ENCODE peak calls at places on chromosome 2, in eight cellular contexts. J is kidney, B is cardiac muscle cell, Z is B cell, H is H9, G is fibroblast of lung, D is tibial artery, L is fibroblast of mammary gland. T is an unnamed sample.

GRCh38 chr2:210899131-210899530 is 342.7 kb downstream of the CPS1 start:
- DNase-seq in J (no peak), B (no peak), Z (no peak), H (no peak), G (no peak), D (no peak), L (no peak), T (no peak)

GRCh38 chr2:42905341-42906114 is 113.1 kb upstream of the HAAO start:
- DNase-seq in J (no peak), B (peak; percentile 66), Z (no peak), H (no peak), G (no peak), D (no peak), L (peak; percentile 70), T (no peak)

GRCh38 chr2:75309596-75310290 is 110.4 kb upstream of the TACR1 start:
- DNase-seq in J (no peak), B (no peak), Z (no peak), H (no peak), G (peak; percentile 27), D (no peak), L (peak; percentile 48), T (no peak)

GRCh38 chr2:109419960-109420370 is 193.8 kb downstream of the SEPTIN10 start:
- DNase-seq in J (peak; percentile 56), B (no peak), Z (no peak), H (no peak), G (peak; percentile 54), D (no peak), L (no peak), T (no peak)

GRCh38 chr2:191064590-191064989 is 50.6 kb upstream of the STAT1 start:
- DNase-seq in J (no peak), B (no peak), Z (no peak), H (no peak), G (no peak), D (no peak), L (no peak), T (no peak)

GRCh38 chr2:95372216-95372829 is 30.2 kb upstream of the FAHD2A start:
- DNase-seq in J (peak; percentile 26), B (no peak), Z (no peak), H (no peak), G (no peak), D (no peak), L (no peak), T (peak; percentile 36)

GRCh38 chr2:216229488-216229887 is 120.3 kb downstream of the XRCC5 start:
- DNase-seq in J (no peak), B (no peak), Z (no peak), H (no peak), G (no peak), D (no peak), L (no peak), T (no peak)

GRCh38 chr2:158717366-158718195 is 77.5 kb upstream of the DAPL1 start:
- DNase-seq in J (no peak), B (no peak), Z (no peak), H (no peak), G (no peak), D (no peak), L (no peak), T (no peak)

GRCh38 chr2:223297788-223298187 is 245.8 kb downstream of the KCNE4 start:
- DNase-seq in J (no peak), B (no peak), Z (no peak), H (no peak), G (no peak), D (no peak), L (peak; percentile 25), T (no peak)

GRCh38 chr2:149329470-149330126 is 789 bp upstream of the LYPD6 start:
- DNase-seq in J (peak; percentile 81), B (peak; percentile 48), Z (no peak), H (peak; percentile 82), G (peak; percentile 58), D (peak; percentile 36), L (peak; percentile 30), T (peak; percentile 77)

GRCh38 chr2:130351495-130352125 is 4.2 kb upstream of the PTPN18 start:
- DNase-seq in J (no peak), B (no peak), Z (peak; percentile 17), H (no peak), G (no peak), D (no peak), L (no peak), T (no peak)

DNA sequence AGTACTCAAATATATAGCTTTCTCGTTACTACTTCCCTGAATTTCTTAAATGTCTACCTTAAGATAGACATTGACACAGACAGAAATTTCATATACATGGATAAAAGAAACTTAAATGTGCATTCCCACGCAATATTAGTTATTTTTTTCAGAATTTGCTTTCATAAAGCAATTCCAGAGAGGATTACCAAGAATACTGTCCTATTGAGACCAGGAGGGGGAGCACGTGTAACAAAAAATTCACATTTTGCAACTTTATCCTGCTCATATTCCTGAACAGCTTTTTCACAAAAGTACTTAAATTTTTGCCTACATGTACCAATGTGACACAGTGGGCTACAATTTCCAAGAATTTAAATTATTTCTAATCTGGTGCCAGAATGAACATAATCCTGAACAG is 30.7 kb upstream of the ERCC3 start:
- DNase-seq in J (no peak), B (peak; percentile 75), Z (no peak), H (no peak), G (peak; percentile 77), D (no peak), L (peak; percentile 69), T (no peak)
- TF ChIP-seq CTCF in J (peak; percentile 45), B (peak; percentile 63), Z (peak; percentile 62), H (peak; percentile 72), G (peak; percentile 67), D (peak; percentile 75), L (peak; percentile 74), T (peak; percentile 83)

DNA sequence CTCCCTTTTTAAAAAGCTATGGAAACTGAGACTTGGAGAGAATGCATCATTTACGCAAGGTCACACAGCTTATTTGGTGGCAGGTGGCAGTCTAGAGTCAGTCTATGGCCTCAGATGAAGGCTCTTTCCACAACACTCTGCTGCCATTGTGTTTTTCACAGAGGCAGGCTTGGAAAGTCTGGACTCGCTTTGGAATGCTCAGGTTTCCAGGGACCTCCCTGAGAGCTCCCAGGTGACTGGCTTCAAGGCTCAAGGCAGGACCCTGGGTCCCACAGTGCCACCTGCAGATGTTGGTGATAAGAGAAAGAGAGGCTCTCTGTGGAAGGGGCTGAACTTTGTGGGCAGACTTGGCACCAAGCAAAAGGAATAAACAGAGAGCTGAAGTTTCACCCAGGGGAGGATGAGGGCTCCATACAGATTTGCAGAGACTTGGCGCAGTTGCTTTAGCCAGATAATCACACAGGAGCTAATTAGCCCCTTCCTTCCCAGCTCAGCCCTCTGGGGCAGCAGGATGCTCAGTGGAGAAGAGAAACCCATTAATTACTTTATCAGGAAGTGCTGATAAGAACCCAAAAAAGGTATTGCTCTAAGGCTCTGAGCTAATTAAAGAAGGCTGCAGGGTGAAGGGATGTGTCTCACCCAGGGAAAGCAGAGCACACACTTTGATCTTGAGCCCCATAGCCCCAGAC is 103.5 kb downstream of the LBH start:
- DNase-seq in J (peak; percentile 43), B (no peak), Z (no peak), H (peak; percentile 37), G (no peak), D (no peak), L (no peak), T (no peak)
- TF ChIP-seq CTCF in J (peak; percentile 17), B (no peak), Z (no peak), H (peak; percentile 23), G (no peak), D (peak; percentile 22), L (no peak), T (no peak)

DNA sequence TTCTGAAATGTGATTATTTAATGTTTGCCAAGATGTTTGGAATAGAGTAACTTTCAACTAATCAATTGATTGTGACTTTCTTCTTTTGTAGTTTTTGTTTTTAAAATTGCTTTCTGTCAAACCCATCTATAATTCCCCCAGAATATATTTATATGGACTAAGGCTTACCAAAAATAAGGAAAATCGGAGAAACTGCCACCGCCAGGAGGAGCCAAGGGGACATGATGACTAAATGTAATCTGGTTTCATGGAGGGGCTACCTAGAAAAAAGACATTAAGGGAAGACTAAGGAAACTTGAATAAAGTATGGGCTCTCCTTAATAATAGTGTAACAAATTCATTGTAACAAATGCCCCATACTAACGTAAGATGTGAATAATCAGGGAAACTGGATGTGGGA is 19.5 kb downstream of the BOLA3 start:
- DNase-seq in J (no peak), B (peak; percentile 23), Z (no peak), H (no peak), G (peak; percentile 29), D (no peak), L (peak; percentile 8), T (no peak)
- TF ChIP-seq CTCF in J (no peak), B (peak; percentile 40), Z (no peak), H (peak; percentile 70), G (peak; percentile 39), D (no peak), L (peak; percentile 13), T (peak; percentile 62)

GRCh38 chr2:102508863-102509262 is 35.8 kb downstream of the SLC9A4 start:
- DNase-seq in J (no peak), B (no peak), Z (no peak), H (no peak), G (no peak), D (no peak), L (no peak), T (no peak)
- TF ChIP-seq CTCF in J (no peak), B (no peak), Z (no peak), H (no peak), G (no peak), D (no peak), L (no peak), T (no peak)

DNA sequence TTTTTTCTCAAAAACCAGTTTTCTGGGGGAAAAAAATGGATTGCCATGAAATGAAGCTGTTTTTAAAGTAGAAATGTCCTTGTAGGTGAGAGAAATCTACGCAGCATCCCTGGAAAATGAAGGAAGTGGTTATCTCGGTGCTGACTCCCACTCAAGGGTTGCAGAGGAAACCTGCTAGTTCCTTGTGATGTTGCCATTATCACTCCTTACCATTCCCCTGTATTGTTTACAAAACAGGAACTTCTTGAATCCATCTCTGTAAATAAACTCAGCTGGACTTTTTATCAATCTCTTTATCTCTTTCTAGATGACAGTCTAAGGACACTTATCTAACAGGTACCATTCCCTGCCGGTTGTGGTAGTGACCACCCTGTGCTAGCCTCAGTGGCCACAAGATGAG is 61.2 kb downstream of the FEZ2 start:
- DNase-seq in J (no peak), B (no peak), Z (no peak), H (no peak), G (no peak), D (no peak), L (no peak), T (no peak)
- TF ChIP-seq CTCF in J (no peak), B (no peak), Z (no peak), H (no peak), G (no peak), D (no peak), L (no peak), T (no peak)

GRCh38 chr2:68196120-68196716 is 38.5 kb downstream of the PNO1 start:
- DNase-seq in J (no peak), B (no peak), Z (peak; percentile 68), H (no peak), G (peak; percentile 76), D (peak; percentile 29), L (peak; percentile 68), T (no peak)
- TF ChIP-seq CTCF in J (peak; percentile 45), B (no peak), Z (peak; percentile 95), H (peak; percentile 69), G (peak; percentile 62), D (peak; percentile 63), L (peak; percentile 63), T (peak; percentile 78)

DNA sequence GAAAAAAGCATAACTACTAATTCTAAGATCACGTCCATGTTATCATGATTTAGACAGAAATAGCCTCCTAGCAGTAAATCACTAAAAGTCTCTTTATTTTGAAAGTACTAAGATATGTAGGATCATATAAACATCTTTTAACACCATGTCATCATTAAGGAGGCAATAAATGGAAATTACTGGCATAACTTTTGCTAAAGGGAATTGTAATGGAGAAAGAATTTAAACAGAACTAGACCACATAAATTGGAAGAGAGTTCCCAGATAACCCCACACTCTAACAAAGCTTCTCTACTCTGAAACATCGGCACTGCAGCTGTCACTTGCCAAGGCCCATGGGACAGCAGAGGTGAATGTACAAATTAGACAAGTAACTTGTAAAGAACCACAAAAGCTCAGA is 29.5 kb downstream of the STK39 start:
- DNase-seq in J (no peak), B (no peak), Z (no peak), H (no peak), G (no peak), D (no peak), L (no peak), T (no peak)
- TF ChIP-seq CTCF in J (no peak), B (no peak), Z (no peak), H (no peak), G (no peak), D (no peak), L (no peak), T (no peak)

T was measured in type B pancreatic cell.